ENCODE peak calls at places on chromosomes 7 and 10, in four cellular contexts. S is K562, N is HepG2, E is GM12878. Z is an unnamed sample.

GRCh38 chr10:3805791-3806381 is 20.9 kb upstream of the KLF6 start:
- DNase-seq in S (peak), N (no peak), E (no peak), Z (no peak)

GRCh38 chr7:1532456-1533254 is 2.2 kb downstream of the MAFK start:
- DNase-seq in S (no peak), N (peak), E (no peak), Z (no peak)

GRCh38 chr10:129332476-129332875 is 134.6 kb upstream of the MGMT start:
- DNase-seq in S (peak), N (no peak), E (no peak), Z (peak)

GRCh38 chr7:128810473-128810872 is 18.7 kb downstream of the CCDC136 start:
- DNase-seq in S (no peak), N (no peak), E (no peak), Z (no peak)

GRCh38 chr10:102605712-102606111 is 38.6 kb upstream of the TRIM8 start:
- DNase-seq in S (no peak), N (no peak), E (no peak), Z (no peak)

GRCh38 chr7:2566348-2566889 is 7.6 kb downstream of the IQCE start:
- DNase-seq in S (no peak), N (no peak), E (no peak), Z (no peak)

GRCh38 chr7:116932566-116932965 is 20.7 kb upstream of the ST7 start:
- DNase-seq in S (no peak), N (no peak), E (no peak), Z (no peak)

GRCh38 chr7:158384746-158385145 is 202.9 kb downstream of the PTPRN2 start:
- DNase-seq in S (no peak), N (no peak), E (no peak), Z (no peak)

GRCh38 chr7:152108359-152108758 is 82.9 kb downstream of the GALNT11 start:
- DNase-seq in S (no peak), N (no peak), E (no peak), Z (no peak)

GRCh38 chr10:88507380-88507779 is 75.7 kb downstream of the RNLS start:
- DNase-seq in S (no peak), N (no peak), E (no peak), Z (no peak)

GRCh38 chr7:42254217-42254616 is 17.2 kb upstream of the GLI3 start:
- DNase-seq in S (no peak), N (no peak), E (no peak), Z (no peak)

GRCh38 chr10:44398271-44398670 is 13.4 kb upstream of the CXCL12 start:
- DNase-seq in S (no peak), N (no peak), E (no peak), Z (no peak)

GRCh38 chr7:7183833-7184463 is 1.6 kb downstream of the C1GALT1 start:
- DNase-seq in S (no peak), N (no peak), E (no peak), Z (no peak)

GRCh38 chr7:148622887-148623585 is 32.5 kb downstream of the C7orf33 start:
- DNase-seq in S (no peak), N (no peak), E (no peak), Z (peak)

GRCh38 chr10:80443531-80443974 is 10.6 kb upstream of the TSPAN14 start:
- DNase-seq in S (peak), N (peak), E (no peak), Z (no peak)

GRCh38 chr10:88218362-88218761 is 354.9 kb downstream of the PTEN start:
- DNase-seq in S (no peak), N (no peak), E (no peak), Z (no peak)

GRCh38 chr7:104123786-104124185 is 84.0 kb downstream of the ORC5 start:
- DNase-seq in S (no peak), N (no peak), E (no peak), Z (no peak)

GRCh38 chr10:69902835-69903535 is 101.3 kb downstream of the COL13A1 start:
- DNase-seq in S (no peak), N (no peak), E (no peak), Z (no peak)

GRCh38 chr7:144769352-144769751 is 66.5 kb downstream of the TPK1 start:
- DNase-seq in S (no peak), N (no peak), E (no peak), Z (no peak)
- TF ChIP-seq SP1 in S (no peak), N (no peak), E (no peak), Z (no peak)

GRCh38 chr10:10680496-10680895 is 337.2 kb upstream of the CELF2 start:
- DNase-seq in S (no peak), N (no peak), E (no peak), Z (no peak)

DNA sequence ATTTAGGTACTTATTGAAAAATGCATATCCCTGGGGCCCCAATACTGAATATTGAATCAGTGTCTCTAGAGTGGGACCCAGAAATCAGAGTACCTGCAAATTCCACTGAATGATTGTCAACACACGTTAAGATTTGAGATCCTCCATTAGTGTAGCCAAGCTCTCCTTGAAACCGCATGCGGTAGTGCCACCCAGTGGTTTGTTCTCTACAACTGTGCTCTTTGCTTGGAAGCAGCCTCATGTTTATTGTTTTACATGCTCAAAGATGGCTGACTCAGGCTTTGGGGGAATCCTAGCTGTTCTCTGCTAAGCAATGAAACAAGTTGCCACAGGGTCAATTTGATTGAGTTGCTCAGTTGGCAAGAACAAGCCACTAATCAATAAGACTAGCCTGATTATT is 340.2 kb upstream of the CELF2 start:
- DNase-seq in S (no peak), N (no peak), E (peak), Z (peak)
- TF ChIP-seq FOXM1 in S (no peak), N (no peak), E (no peak), Z (no peak)

GRCh38 chr10:71568896-71569492 is 150.6 kb downstream of the C10orf105 start:
- DNase-seq in S (no peak), N (no peak), E (no peak), Z (no peak)

GRCh38 chr10:71571460-71572175 is 148.0 kb downstream of the C10orf105 start:
- DNase-seq in S (no peak), N (no peak), E (no peak), Z (no peak)

GRCh38 chr10:71572962-71573361 is 146.6 kb downstream of the C10orf105 start:
- DNase-seq in S (no peak), N (no peak), E (no peak), Z (no peak)

GRCh38 chr10:71567006-71567405 is 152.6 kb downstream of the C10orf105 start:
- DNase-seq in S (no peak), N (no peak), E (no peak), Z (no peak)

GRCh38 chr10:71569775-71570588 is 149.6 kb downstream of the C10orf105 start:
- DNase-seq in S (peak), N (peak), E (no peak), Z (peak)
- TF ChIP-seq SP1 in S (no peak), N (no peak), E (no peak), Z (no peak)

GRCh38 chr10:7662522-7662921 is 4.2 kb downstream of the ITIH5 start:
- DNase-seq in S (no peak), N (no peak), E (no peak), Z (no peak)
- TF ChIP-seq FOXM1 in S (no peak), N (no peak), E (no peak), Z (no peak)

GRCh38 chr7:131509087-131509486 is 47.3 kb downstream of the PODXL start:
- DNase-seq in S (no peak), N (no peak), E (no peak), Z (no peak)

GRCh38 chr7:131509781-131510180 is 46.6 kb downstream of the PODXL start:
- DNase-seq in S (no peak), N (no peak), E (no peak), Z (no peak)

GRCh38 chr7:131511774-131512535 is 44.5 kb downstream of the PODXL start:
- DNase-seq in S (no peak), N (no peak), E (no peak), Z (no peak)

GRCh38 chr7:131513245-131514061 is 43.0 kb downstream of the PODXL start:
- DNase-seq in S (peak), N (peak), E (no peak), Z (peak)

DNA sequence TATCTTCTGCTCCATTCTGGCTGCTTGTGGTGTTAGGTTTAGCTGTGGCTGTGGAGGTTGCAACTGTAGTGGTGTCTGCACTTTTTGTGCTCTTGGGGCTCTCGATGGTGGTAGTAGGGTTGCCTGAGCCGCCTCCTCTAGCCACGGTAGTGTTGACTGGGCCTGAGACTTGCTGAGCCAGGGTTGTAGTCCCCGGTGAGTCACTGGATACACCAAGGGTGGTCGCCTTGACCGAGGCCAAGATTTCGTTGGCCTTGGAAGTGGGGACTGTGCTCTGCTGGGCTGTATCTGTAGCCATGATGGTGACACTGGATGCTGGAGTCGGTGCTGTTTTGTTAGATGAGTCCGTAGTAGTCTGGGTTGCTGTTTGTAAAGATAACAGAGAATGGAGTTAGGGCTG is 45.4 kb downstream of the PODXL start:
- DNase-seq in S (no peak), N (no peak), E (no peak), Z (no peak)
- TF ChIP-seq SP1 in S (no peak), N (no peak), E (no peak), Z (no peak)

DNA sequence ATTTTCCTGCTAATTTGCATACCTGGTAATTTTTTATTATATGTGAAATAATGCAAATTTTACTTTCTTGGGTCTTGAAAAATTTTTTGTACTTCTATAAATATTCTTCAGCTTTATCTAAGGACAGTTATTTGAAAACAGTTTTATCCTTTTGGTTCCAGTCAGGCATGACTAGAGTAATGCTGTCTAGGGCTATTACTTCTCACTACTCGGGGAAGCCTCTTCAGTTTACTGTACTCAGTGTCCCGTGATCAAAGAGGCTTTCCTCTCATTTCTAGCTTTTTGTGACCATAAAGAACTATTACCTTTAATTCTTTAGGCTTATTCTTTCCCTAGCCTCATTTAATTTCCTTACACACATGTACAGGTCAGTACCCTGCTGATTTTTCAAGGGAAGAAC is 153.8 kb upstream of the HDAC9 start:
- DNase-seq in S (no peak), N (no peak), E (no peak), Z (no peak)
- TF ChIP-seq FOXM1 in S (no peak), N (no peak), E (no peak), Z (no peak)

DNA sequence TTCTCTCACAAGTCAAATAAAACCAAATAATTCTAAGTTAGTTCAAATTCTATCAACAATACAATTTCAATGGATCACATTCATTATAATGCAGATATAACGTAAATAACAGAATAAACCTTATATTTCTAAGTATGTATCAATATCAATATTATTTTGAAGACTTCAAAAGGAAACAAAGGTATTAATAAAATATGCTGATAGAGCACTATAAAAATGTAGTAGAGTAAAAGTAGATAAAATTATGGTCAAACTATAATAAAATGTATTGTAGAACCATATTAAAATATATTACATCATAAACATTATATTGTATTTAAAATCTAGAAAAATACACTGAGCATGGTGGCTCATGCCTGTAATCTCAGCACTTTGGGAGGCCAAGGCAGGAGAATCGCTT is 23.5 kb upstream of the NRCAM start:
- DNase-seq in S (no peak), N (no peak), E (no peak), Z (no peak)
- TF ChIP-seq SP1 in S (no peak), N (no peak), E (no peak), Z (no peak)

DNA sequence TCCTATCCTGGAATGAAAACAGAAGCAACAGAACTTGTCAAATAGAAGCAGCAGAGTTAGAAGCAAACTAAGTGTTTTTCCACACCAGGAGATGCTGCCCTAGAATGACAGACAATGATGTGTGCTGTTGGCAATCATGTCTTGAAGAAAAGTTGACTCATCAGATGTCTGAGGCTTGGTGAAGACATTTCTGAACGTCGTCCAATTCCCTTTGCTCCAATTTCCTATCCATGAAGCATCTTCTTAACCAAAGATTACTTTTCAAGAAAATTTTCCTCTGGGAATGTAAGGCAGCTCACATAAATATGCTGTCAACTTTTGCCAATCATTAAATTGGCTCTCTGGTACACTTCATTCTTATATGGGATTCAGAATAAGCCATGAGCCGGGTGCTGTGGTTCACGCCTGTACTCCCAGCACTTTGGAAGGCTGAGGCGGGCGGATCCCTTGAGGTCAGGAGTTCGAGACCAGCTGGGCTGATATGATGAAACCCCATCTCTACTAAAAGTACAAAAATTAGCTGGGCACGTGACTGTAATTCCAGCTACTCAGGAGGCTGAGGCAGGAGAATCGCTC is 34.6 kb downstream of the MALSU1 start:
- DNase-seq in S (no peak), N (no peak), E (no peak), Z (no peak)
- TF ChIP-seq FOXM1 in S (no peak), N (no peak), E (no peak), Z (no peak)

GRCh38 chr10:2121944-2122343 is 384.6 kb upstream of the ADARB2 start:
- DNase-seq in S (no peak), N (no peak), E (no peak), Z (no peak)
- TF ChIP-seq SP1 in S (no peak), N (no peak), E (no peak), Z (no peak)

DNA sequence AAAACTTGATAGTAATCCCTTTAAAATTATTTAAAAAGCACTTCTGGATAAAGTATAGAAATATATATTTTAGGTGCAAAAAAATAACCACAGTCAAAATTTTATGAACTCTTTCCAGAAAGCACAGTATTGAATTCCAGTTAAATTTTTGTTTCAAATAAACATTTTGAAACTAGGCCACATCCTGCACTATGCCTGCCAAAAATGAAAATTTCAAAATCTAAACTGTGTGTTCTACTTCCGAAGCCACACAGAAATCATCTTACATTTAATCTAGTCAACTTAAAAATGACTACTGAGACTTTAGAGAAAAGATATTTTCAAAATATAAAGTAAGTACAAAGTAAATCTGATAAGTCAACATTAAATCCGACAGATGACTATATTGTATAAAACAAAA is 50.0 kb downstream of the MAGI2 start:
- DNase-seq in S (no peak), N (no peak), E (no peak), Z (no peak)
- TF ChIP-seq FOXM1 in S (no peak), N (no peak), E (no peak), Z (no peak)

Z was measured in HEK293T.